ENCODE peak calls at places on chromosomes 13 and 19, in six cellular contexts. One of them, this sample, is unnamed. For H3K4me1, the result is how much of the 10 kb centered on the place peaks cover.

GRCh38 chr13:109595466-109595865 is 190.9 kb downstream of the IRS2 start:
- DNase-seq in body of pancreas: no peak
- DNase-seq in tibial nerve: no peak
- DNase-seq in esophagus muscularis mucosa: no peak
- DNase-seq in IMR-90: no peak
- DNase-seq in endothelial cell of umbilical vein: no peak
- DNase-seq in this sample: no peak

GRCh38 chr13:76470991-76471390 is 415.2 kb downstream of the KCTD12 start:
- DNase-seq in body of pancreas: no peak
- DNase-seq in tibial nerve: no peak
- DNase-seq in esophagus muscularis mucosa: no peak
- DNase-seq in IMR-90: no peak
- DNase-seq in endothelial cell of umbilical vein: no peak
- DNase-seq in this sample: no peak

GRCh38 chr13:31891472-31891871 is 140.1 kb upstream of the FRY start:
- DNase-seq in body of pancreas: peak
- DNase-seq in tibial nerve: no peak
- DNase-seq in esophagus muscularis mucosa: no peak
- DNase-seq in IMR-90: no peak
- DNase-seq in endothelial cell of umbilical vein: peak
- DNase-seq in this sample: no peak

GRCh38 chr13:25741796-25742195 is 310.0 kb downstream of the SHISA2 start:
- DNase-seq in body of pancreas: no peak
- DNase-seq in tibial nerve: no peak
- DNase-seq in esophagus muscularis mucosa: no peak
- DNase-seq in IMR-90: no peak
- DNase-seq in endothelial cell of umbilical vein: no peak
- DNase-seq in this sample: no peak

GRCh38 chr13:48496796-48497195 is 36.1 kb downstream of the RCBTB2 start:
- DNase-seq in body of pancreas: no peak
- DNase-seq in tibial nerve: no peak
- DNase-seq in esophagus muscularis mucosa: no peak
- DNase-seq in IMR-90: no peak
- DNase-seq in endothelial cell of umbilical vein: no peak
- DNase-seq in this sample: no peak

GRCh38 chr13:24181991-24182702 is 21.6 kb downstream of the SPATA13 start:
- DNase-seq in body of pancreas: peak
- DNase-seq in tibial nerve: no peak
- DNase-seq in esophagus muscularis mucosa: peak
- DNase-seq in IMR-90: no peak
- DNase-seq in endothelial cell of umbilical vein: no peak
- DNase-seq in this sample: no peak

GRCh38 chr19:14361824-14362223 is 19.4 kb upstream of the ADGRE5 start:
- DNase-seq in body of pancreas: no peak
- DNase-seq in tibial nerve: no peak
- DNase-seq in esophagus muscularis mucosa: no peak
- DNase-seq in IMR-90: no peak
- DNase-seq in endothelial cell of umbilical vein: no peak
- DNase-seq in this sample: no peak

GRCh38 chr13:102707465-102707864 is 12.6 kb upstream of the METTL21C start:
- DNase-seq in body of pancreas: no peak
- DNase-seq in tibial nerve: no peak
- DNase-seq in esophagus muscularis mucosa: no peak
- DNase-seq in IMR-90: peak
- DNase-seq in endothelial cell of umbilical vein: peak
- DNase-seq in this sample: no peak

GRCh38 chr19:41175825-41176734 is 16.9 kb upstream of the CYP2S1 start:
- DNase-seq in body of pancreas: peak
- DNase-seq in tibial nerve: peak
- DNase-seq in esophagus muscularis mucosa: no peak
- DNase-seq in IMR-90: peak
- DNase-seq in endothelial cell of umbilical vein: no peak
- DNase-seq in this sample: peak

GRCh38 chr19:53991224-53992113 is at the start of gene CACNG6:
- DNase-seq in body of pancreas: peak
- DNase-seq in tibial nerve: no peak
- DNase-seq in esophagus muscularis mucosa: no peak
- DNase-seq in IMR-90: no peak
- DNase-seq in endothelial cell of umbilical vein: peak
- DNase-seq in this sample: no peak

GRCh38 chr19:24140099-24140498 is 53.1 kb downstream of the ZNF254 start:
- DNase-seq in body of pancreas: no peak
- DNase-seq in tibial nerve: no peak
- DNase-seq in esophagus muscularis mucosa: no peak
- DNase-seq in IMR-90: peak
- DNase-seq in endothelial cell of umbilical vein: peak
- DNase-seq in this sample: no peak

GRCh38 chr19:44579663-44580365 is 33.5 kb upstream of the IGSF23 start:
- DNase-seq in body of pancreas: no peak
- DNase-seq in tibial nerve: no peak
- DNase-seq in esophagus muscularis mucosa: no peak
- DNase-seq in IMR-90: no peak
- DNase-seq in endothelial cell of umbilical vein: no peak
- DNase-seq in this sample: no peak

GRCh38 chr13:26060366-26060765 is 8.6 kb upstream of the SHISA2 start:
- DNase-seq in body of pancreas: no peak
- DNase-seq in tibial nerve: no peak
- DNase-seq in esophagus muscularis mucosa: no peak
- DNase-seq in IMR-90: no peak
- DNase-seq in endothelial cell of umbilical vein: no peak
- DNase-seq in this sample: no peak

GRCh38 chr13:95099541-95099940 is 201.7 kb downstream of the ABCC4 start:
- DNase-seq in body of pancreas: no peak
- DNase-seq in tibial nerve: no peak
- DNase-seq in esophagus muscularis mucosa: no peak
- DNase-seq in IMR-90: peak
- DNase-seq in endothelial cell of umbilical vein: peak
- DNase-seq in this sample: no peak

GRCh38 chr13:27304611-27305010 is 34.0 kb downstream of the RASL11A start:
- DNase-seq in body of pancreas: no peak
- DNase-seq in tibial nerve: no peak
- DNase-seq in esophagus muscularis mucosa: no peak
- DNase-seq in IMR-90: no peak
- DNase-seq in endothelial cell of umbilical vein: no peak
- DNase-seq in this sample: no peak

GRCh38 chr13:85638815-85639393 is 160.3 kb downstream of the SLITRK6 start:
- DNase-seq in body of pancreas: no peak
- DNase-seq in tibial nerve: no peak
- DNase-seq in esophagus muscularis mucosa: no peak
- DNase-seq in IMR-90: no peak
- DNase-seq in endothelial cell of umbilical vein: no peak
- DNase-seq in this sample: no peak

GRCh38 chr13:105436946-105437345 is 1098.5 kb downstream of the EFNB2 start:
- DNase-seq in body of pancreas: no peak
- DNase-seq in tibial nerve: no peak
- DNase-seq in esophagus muscularis mucosa: no peak
- DNase-seq in IMR-90: no peak
- DNase-seq in endothelial cell of umbilical vein: peak
- DNase-seq in this sample: no peak

GRCh38 chr19:15551183-15552004 is 43.1 kb downstream of the CYP4F22 start:
- DNase-seq in body of pancreas: peak
- DNase-seq in tibial nerve: no peak
- DNase-seq in esophagus muscularis mucosa: no peak
- DNase-seq in IMR-90: no peak
- DNase-seq in endothelial cell of umbilical vein: no peak
- DNase-seq in this sample: peak

GRCh38 chr19:53785196-53785889 is 38.8 kb downstream of the NLRP12 start:
- DNase-seq in body of pancreas: no peak
- DNase-seq in tibial nerve: no peak
- DNase-seq in esophagus muscularis mucosa: no peak
- DNase-seq in IMR-90: no peak
- DNase-seq in endothelial cell of umbilical vein: no peak
- DNase-seq in this sample: no peak

GRCh38 chr13:47790755-47791154 is 210.3 kb downstream of the SUCLA2 start:
- DNase-seq in body of pancreas: no peak
- DNase-seq in tibial nerve: no peak
- DNase-seq in esophagus muscularis mucosa: no peak
- DNase-seq in IMR-90: no peak
- DNase-seq in endothelial cell of umbilical vein: no peak
- DNase-seq in this sample: no peak

GRCh38 chr13:31846182-31846938 is 107.0 kb downstream of the RXFP2 start:
- DNase-seq in body of pancreas: peak
- DNase-seq in tibial nerve: peak
- DNase-seq in esophagus muscularis mucosa: peak
- DNase-seq in IMR-90: peak
- DNase-seq in endothelial cell of umbilical vein: peak
- DNase-seq in this sample: peak

GRCh38 chr13:111115051-111115840 is at the start of gene ARHGEF7:
- DNase-seq in body of pancreas: peak
- DNase-seq in tibial nerve: no peak
- DNase-seq in esophagus muscularis mucosa: peak
- DNase-seq in IMR-90: no peak
- DNase-seq in endothelial cell of umbilical vein: no peak
- DNase-seq in this sample: no peak

GRCh38 chr19:13803038-13803437 is 7.8 kb downstream of the ZSWIM4 start:
- DNase-seq in body of pancreas: no peak
- DNase-seq in tibial nerve: no peak
- DNase-seq in esophagus muscularis mucosa: no peak
- DNase-seq in IMR-90: no peak
- DNase-seq in endothelial cell of umbilical vein: no peak
- DNase-seq in this sample: no peak

DNA sequence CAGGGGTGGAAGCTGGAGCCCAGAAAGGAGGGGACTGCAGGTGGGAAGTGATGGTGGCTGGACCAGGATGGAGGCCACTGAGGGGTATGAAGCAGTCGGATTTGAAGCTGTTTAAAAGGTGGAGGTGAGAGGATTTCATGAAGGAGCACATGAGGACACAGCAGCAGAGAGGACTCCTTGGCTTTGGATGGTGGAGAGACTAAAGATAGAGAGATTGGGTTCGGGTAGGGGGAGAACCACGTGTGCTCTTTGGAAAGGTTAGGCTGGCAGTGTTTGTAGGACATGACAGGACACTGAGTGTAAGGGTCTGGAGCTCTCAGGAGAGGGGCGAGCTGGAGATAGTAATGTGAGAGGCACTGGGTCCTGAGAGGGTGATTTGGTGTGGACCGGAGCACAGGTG is 8.8 kb downstream of the SNRPD2 start:
- DNase-seq in body of pancreas: no peak
- DNase-seq in tibial nerve: no peak
- DNase-seq in esophagus muscularis mucosa: no peak
- DNase-seq in IMR-90: no peak
- DNase-seq in endothelial cell of umbilical vein: no peak
- DNase-seq in this sample: no peak
- TF ChIP-seq POLR2A in body of pancreas: no peak
- TF ChIP-seq POLR2A in tibial nerve: no peak
- TF ChIP-seq POLR2A in esophagus muscularis mucosa: no peak
- TF ChIP-seq POLR2A in IMR-90: no peak
- TF ChIP-seq POLR2A in endothelial cell of umbilical vein: no peak
- TF ChIP-seq POLR2A in this sample: no peak

DNA sequence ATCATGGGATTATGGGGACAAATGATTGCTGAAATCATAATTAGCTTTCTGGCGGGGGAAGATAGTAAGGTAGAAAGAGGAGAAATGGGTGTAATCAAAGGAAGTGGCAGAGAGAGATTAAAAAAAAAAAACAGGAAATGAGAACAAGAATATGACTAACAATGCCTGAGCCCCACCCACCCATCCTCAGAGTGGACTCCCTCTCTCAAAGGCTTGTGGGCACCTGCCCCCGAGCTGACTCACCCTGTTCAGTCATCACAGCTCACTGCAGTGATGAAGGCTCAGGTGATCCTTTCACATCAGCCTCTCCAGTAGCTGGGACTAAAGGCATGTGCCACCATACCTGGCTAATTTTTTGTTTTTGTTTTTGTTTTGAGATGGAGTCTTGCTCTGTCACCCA is 26.4 kb upstream of the TPT1 start:
- DNase-seq in body of pancreas: peak
- DNase-seq in tibial nerve: no peak
- DNase-seq in esophagus muscularis mucosa: no peak
- DNase-seq in IMR-90: peak
- DNase-seq in endothelial cell of umbilical vein: peak
- DNase-seq in this sample: peak
- H3K4me1 ChIP-seq in body of pancreas: under half
- H3K4me1 ChIP-seq in tibial nerve: under half
- H3K4me1 ChIP-seq in esophagus muscularis mucosa: under half
- H3K4me1 ChIP-seq in IMR-90: under half
- H3K4me1 ChIP-seq in endothelial cell of umbilical vein: under half
- H3K4me1 ChIP-seq in this sample: under half

GRCh38 chr19:2431318-2432055 is 4.1 kb upstream of the TIMM13 start:
- DNase-seq in body of pancreas: no peak
- DNase-seq in tibial nerve: no peak
- DNase-seq in esophagus muscularis mucosa: no peak
- DNase-seq in IMR-90: no peak
- DNase-seq in endothelial cell of umbilical vein: no peak
- DNase-seq in this sample: no peak
- H3K27ac ChIP-seq in body of pancreas: no peak
- H3K27ac ChIP-seq in tibial nerve: no peak
- H3K27ac ChIP-seq in esophagus muscularis mucosa: no peak
- H3K27ac ChIP-seq in IMR-90: no peak
- H3K27ac ChIP-seq in endothelial cell of umbilical vein: no peak
- H3K27ac ChIP-seq in this sample: no peak

DNA sequence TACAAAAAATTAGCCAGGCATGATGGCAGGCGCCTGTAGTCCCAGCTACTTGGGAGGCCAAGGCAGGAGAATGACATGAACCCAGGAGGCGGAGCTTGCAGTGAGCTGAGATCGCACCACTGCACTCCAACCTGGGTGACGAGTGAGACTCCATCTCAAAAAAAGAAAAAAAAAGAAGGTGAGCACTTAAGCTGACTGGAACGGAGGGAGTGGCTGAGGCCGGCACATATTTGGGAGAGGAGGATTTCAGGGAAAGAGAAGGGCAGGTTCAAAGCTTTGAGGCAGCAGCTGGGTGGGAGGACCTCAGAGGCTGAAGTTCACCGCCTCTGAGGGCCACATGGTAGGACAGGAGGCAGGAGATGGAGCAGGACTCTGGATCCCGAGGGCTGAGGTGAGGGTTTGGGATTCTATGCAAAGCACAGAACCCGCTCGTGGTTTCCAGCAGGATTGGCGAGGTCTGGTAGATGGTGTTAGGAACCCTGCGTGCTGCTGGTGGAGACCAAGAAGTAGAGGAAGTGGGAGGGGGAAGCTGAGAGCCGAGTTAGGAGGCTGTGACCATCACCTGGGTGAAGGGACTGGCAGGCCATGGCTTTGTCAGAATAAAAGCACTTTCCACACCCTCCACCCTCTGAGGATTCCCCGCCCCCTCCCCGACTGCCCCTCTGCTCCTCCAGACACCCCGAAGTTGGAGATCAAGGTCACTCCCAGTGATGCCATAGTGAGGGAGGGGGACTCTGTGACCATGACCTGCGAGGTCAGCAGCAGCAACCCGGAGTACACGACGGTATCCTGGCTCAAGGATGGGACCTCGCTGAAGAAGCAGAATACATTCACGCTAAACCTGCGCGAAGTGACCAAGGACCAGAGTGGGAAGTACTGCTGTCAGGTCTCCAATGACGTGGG is 8.3 kb downstream of the CD22 start:
- DNase-seq in body of pancreas: no peak
- DNase-seq in tibial nerve: no peak
- DNase-seq in esophagus muscularis mucosa: no peak
- DNase-seq in IMR-90: no peak
- DNase-seq in endothelial cell of umbilical vein: no peak
- DNase-seq in this sample: no peak
- TF ChIP-seq POLR2A in body of pancreas: no peak
- TF ChIP-seq POLR2A in tibial nerve: no peak
- TF ChIP-seq POLR2A in esophagus muscularis mucosa: no peak
- TF ChIP-seq POLR2A in IMR-90: no peak
- TF ChIP-seq POLR2A in endothelial cell of umbilical vein: no peak
- TF ChIP-seq POLR2A in this sample: no peak